ENCODE peak calls at places on chromosome 15, in eight cellular contexts. N, M, I, V, R, T, Y and Q are unnamed samples.

GRCh38 chr15:63599401-63600000 is 2.3 kb downstream of the FBXL22 start:
- DNase-seq in N (peak), M (peak), I (peak), V (peak), R (peak), T (peak), Y (no peak), Q (peak)

GRCh38 chr15:65638681-65639089 is 16.9 kb downstream of the SLC24A1 start:
- DNase-seq in N (peak), M (no peak), I (peak), V (no peak), R (no peak), T (peak), Y (peak), Q (peak)

GRCh38 chr15:89492111-89492641 is 4.2 kb downstream of the RHCG start:
- DNase-seq in N (no peak), M (no peak), I (no peak), V (no peak), R (no peak), T (no peak), Y (no peak), Q (no peak)

GRCh38 chr15:45021331-45021730 is 1.7 kb upstream of the SORD start:
- DNase-seq in N (no peak), M (no peak), I (no peak), V (no peak), R (no peak), T (no peak), Y (no peak), Q (no peak)

GRCh38 chr15:51750942-51751686 is at the start of gene TMOD2:
- DNase-seq in N (peak), M (peak), I (peak), V (peak), R (peak), T (peak), Y (no peak), Q (peak)

GRCh38 chr15:99143230-99143629 is 38.4 kb downstream of the SYNM start:
- DNase-seq in N (no peak), M (no peak), I (no peak), V (no peak), R (no peak), T (no peak), Y (no peak), Q (no peak)

GRCh38 chr15:48695088-48695834 is 49.8 kb upstream of the FBN1 start:
- DNase-seq in N (no peak), M (no peak), I (peak), V (no peak), R (no peak), T (no peak), Y (peak), Q (no peak)

GRCh38 chr15:100570282-100570681 is 31.7 kb downstream of the LINS1 start:
- DNase-seq in N (no peak), M (no peak), I (no peak), V (no peak), R (no peak), T (no peak), Y (no peak), Q (no peak)

GRCh38 chr15:89335289-89336041 is 841 bp upstream of the POLG start:
- DNase-seq in N (peak), M (peak), I (no peak), V (no peak), R (no peak), T (no peak), Y (peak), Q (peak)

GRCh38 chr15:90585863-90586262 is 56.1 kb downstream of the CRTC3 start:
- DNase-seq in N (no peak), M (no peak), I (no peak), V (no peak), R (no peak), T (no peak), Y (peak), Q (no peak)

GRCh38 chr15:73994912-73995622 is 551 bp downstream of the PML start:
- DNase-seq in N (peak), M (no peak), I (no peak), V (peak), R (no peak), T (no peak), Y (no peak), Q (peak)

DNA sequence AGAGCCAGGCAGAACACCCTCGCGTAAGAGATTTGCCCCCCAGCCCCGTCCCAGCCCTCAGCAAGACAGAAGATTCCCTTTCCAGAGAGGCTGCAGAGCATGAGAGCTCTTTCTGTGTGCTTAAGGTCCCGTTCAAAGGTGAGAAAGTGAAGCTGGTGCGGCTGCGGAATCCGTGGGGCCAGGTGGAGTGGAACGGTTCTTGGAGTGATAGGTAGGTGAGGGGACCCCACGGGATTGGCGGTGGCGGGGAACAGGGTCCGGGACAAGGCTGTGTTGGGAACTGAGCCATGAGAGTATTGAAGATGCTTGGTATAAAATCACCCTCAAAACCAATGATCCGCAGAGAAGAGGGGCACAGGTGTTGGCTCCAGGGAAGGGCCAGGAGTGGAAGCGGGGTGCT is 34.8 kb downstream of the CAPN3 start:
- DNase-seq in N (no peak), M (no peak), I (no peak), V (no peak), R (no peak), T (no peak), Y (no peak), Q (no peak)
- TF ChIP-seq CTCF in N (no peak), M (no peak), I (no peak), V (no peak), R (no peak), T (no peak), Y (no peak), Q (no peak)

DNA sequence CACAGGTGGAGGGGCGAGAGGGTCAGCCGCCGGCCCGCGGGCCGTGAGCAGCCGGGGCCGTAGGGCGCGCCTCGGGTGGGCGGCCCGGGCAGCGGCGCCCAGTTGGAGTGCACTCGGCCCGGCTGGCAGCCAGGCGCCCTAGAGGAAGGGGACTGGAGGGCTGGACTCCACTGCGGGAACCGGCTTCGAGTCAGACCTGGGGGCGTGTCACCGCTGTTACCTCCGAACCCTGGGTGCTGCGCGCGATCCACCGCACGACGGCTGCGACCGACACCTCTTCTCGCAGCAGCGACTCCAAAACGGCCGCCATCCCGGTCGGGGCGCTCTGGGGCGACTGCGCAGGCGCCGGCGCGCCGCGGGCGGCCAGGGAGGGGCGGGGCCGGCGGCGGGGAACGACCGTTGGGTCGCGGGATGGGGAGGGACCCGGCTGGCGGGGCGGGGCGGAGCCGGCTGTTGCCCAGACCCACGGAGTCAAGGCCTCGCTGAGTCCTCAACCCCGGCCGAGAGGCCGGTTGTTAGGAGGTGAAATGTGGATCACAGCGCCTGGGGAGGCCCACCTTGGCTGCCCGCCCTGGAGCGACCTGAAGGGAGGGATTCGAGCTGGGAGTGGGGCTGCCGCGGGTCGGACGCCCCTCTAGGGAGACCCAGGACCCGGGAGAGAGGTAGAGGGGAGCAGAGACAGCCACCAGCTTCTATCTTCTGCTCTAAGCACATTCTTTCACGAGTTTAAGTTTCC is at the start of gene CDAN1:
- DNase-seq in N (peak), M (peak), I (peak), V (peak), R (peak), T (peak), Y (peak), Q (peak)
- TF ChIP-seq CTCF in N (no peak), M (no peak), I (no peak), V (peak), R (no peak), T (no peak), Y (no peak), Q (no peak)

GRCh38 chr15:71109130-71109529 is 6.1 kb upstream of the THSD4 start:
- DNase-seq in N (no peak), M (no peak), I (peak), V (no peak), R (no peak), T (no peak), Y (peak), Q (no peak)
- TF ChIP-seq CTCF in N (no peak), M (no peak), I (peak), V (no peak), R (no peak), T (no peak), Y (peak), Q (no peak)

GRCh38 chr15:97995192-97995591 is 34.7 kb downstream of the ARRDC4 start:
- DNase-seq in N (peak), M (no peak), I (no peak), V (no peak), R (no peak), T (no peak), Y (no peak), Q (no peak)

GRCh38 chr15:97992831-97993230 is 32.3 kb downstream of the ARRDC4 start:
- DNase-seq in N (no peak), M (no peak), I (no peak), V (no peak), R (no peak), T (no peak), Y (no peak), Q (no peak)

GRCh38 chr15:97998307-97999071 is 38.0 kb downstream of the ARRDC4 start:
- DNase-seq in N (no peak), M (no peak), I (no peak), V (no peak), R (no peak), T (no peak), Y (no peak), Q (no peak)

GRCh38 chr15:97993310-97993738 is 32.8 kb downstream of the ARRDC4 start:
- DNase-seq in N (no peak), M (no peak), I (no peak), V (no peak), R (no peak), T (no peak), Y (no peak), Q (no peak)

GRCh38 chr15:97995881-97996603 is 35.5 kb downstream of the ARRDC4 start:
- DNase-seq in N (peak), M (peak), I (peak), V (no peak), R (no peak), T (peak), Y (no peak), Q (peak)
- TF ChIP-seq CTCF in N (peak), M (peak), I (peak), V (no peak), R (no peak), T (no peak), Y (peak), Q (no peak)

GRCh38 chr15:43777293-43777819 is 590 bp upstream of the ELL3 start:
- DNase-seq in N (peak), M (peak), I (peak), V (peak), R (no peak), T (peak), Y (peak), Q (peak)
- TF ChIP-seq CTCF in N (peak), M (peak), I (peak), V (peak), R (no peak), T (peak), Y (peak), Q (peak)

DNA sequence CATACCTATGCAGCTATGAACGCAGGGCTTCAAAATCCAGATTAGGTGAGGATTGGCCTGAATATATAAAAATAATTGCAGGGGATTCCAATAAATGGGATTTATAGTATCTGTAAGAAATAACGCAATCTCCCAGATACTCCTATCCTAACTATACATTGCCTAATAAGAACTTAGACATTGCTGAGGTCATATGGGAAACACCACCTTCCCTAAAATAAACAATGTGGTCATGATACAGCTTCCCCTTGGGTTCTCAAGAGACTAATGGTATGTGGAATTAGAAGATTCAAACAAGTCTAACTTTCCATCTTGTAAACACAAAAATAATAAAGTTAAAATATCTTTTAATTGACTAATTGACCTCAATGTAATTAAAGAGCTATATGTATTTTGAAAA is 28.2 kb downstream of the UBE3A start:
- DNase-seq in N (no peak), M (no peak), I (peak), V (no peak), R (no peak), T (no peak), Y (no peak), Q (no peak)
- TF ChIP-seq CTCF in N (no peak), M (no peak), I (no peak), V (no peak), R (no peak), T (no peak), Y (no peak), Q (no peak)

DNA sequence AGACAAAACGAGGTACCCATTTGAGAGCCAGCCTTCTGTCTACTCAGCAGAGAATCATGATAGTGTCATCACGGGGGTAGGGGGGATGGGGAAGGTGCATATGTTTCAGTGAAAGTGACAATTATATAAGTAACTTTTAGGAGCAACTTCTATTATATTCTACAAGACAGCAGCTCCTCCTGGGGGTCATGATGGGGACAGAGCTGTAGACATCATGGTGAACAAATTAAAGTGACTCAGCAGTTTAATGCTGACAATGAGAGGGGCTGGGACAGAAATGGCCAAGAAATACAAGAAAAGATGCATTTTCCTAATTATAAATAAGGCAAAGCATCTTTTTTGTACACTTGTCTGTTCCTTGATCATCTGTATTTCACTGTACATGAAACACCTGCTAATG is 11.8 kb downstream of the CAPN3 start:
- DNase-seq in N (no peak), M (no peak), I (peak), V (no peak), R (no peak), T (no peak), Y (peak), Q (peak)
- TF ChIP-seq CTCF in N (no peak), M (no peak), I (no peak), V (no peak), R (no peak), T (no peak), Y (peak), Q (no peak)

GRCh38 chr15:96431787-96432186 is 101.3 kb downstream of the NR2F2 start:
- DNase-seq in N (no peak), M (no peak), I (no peak), V (no peak), R (no peak), T (no peak), Y (no peak), Q (no peak)

GRCh38 chr15:96440978-96441377 is 110.5 kb downstream of the NR2F2 start:
- DNase-seq in N (no peak), M (no peak), I (no peak), V (no peak), R (no peak), T (no peak), Y (no peak), Q (no peak)

DNA sequence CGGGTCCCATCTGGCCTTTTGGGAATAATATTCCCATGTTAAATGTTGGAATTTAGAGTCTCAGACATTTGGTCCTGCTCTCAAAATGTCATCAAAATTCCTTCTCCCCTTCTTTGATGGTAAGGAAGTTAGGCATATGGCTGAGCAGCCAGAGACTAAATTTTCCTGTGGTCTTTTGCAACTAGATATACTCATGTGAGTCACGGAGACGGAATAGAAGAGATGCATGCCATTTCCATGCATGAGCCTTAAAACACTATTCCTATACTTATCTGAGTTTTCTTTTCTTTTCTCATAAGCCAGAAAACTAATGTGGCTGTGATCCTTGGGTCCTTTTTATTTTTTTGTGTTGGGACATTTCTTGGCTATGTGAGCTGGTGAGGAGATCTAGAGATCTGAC is 105.3 kb downstream of the NR2F2 start:
- DNase-seq in N (no peak), M (no peak), I (no peak), V (no peak), R (no peak), T (no peak), Y (no peak), Q (no peak)
- TF ChIP-seq CTCF in N (no peak), M (no peak), I (no peak), V (no peak), R (no peak), T (no peak), Y (no peak), Q (no peak)